ENCODE peak calls at places on chromosomes 6 and 20, in five cellular contexts. E is left ventricle myocardium inferior, O is tibial nerve, B is tibial artery, M is fibroblast of lung. C is an unnamed sample.

GRCh38 chr20:50692553-50692933 is 1.2 kb upstream of the RIPOR3 start:
- DNase-seq in E (no peak), O (no peak), B (no peak), M (no peak), C (no peak)

GRCh38 chr20:39004508-39004907 is 42.4 kb downstream of the DHX35 start:
- DNase-seq in E (no peak), O (no peak), B (no peak), M (no peak), C (no peak)

GRCh38 chr6:118783931-118784528 is 109.9 kb upstream of the ASF1A start:
- DNase-seq in E (no peak), O (no peak), B (no peak), M (no peak), C (no peak)

GRCh38 chr20:60600036-60600435 is 641.8 kb downstream of the CDH26 start:
- DNase-seq in E (no peak), O (no peak), B (no peak), M (no peak), C (no peak)

GRCh38 chr6:156832166-156832743 is 55.1 kb downstream of the ARID1B start:
- DNase-seq in E (peak; percentile 52), O (peak; percentile 47), B (no peak), M (peak; percentile 74), C (peak; percentile 49)

GRCh38 chr6:153449279-153449678 is 318.2 kb upstream of the RGS17 start:
- DNase-seq in E (no peak), O (no peak), B (no peak), M (no peak), C (no peak)

GRCh38 chr20:57783196-57783595 is 73.4 kb upstream of the PMEPA1 start:
- DNase-seq in E (no peak), O (no peak), B (no peak), M (no peak), C (no peak)

GRCh38 chr6:124993327-124993726 is 31.1 kb downstream of the RNF217 start:
- DNase-seq in E (no peak), O (no peak), B (no peak), M (no peak), C (no peak)

GRCh38 chr20:41048475-41049242 is 20.0 kb downstream of the TOP1 start:
- DNase-seq in E (no peak), O (no peak), B (no peak), M (no peak), C (no peak)

GRCh38 chr6:142387997-142388815 is 86.4 kb downstream of the ADGRG6 start:
- DNase-seq in E (no peak), O (no peak), B (no peak), M (peak; percentile 49), C (no peak)

GRCh38 chr6:55886185-55886836 is 10.9 kb upstream of the BMP5 start:
- DNase-seq in E (no peak), O (no peak), B (no peak), M (peak; percentile 7), C (no peak)

GRCh38 chr6:81734081-81734480 is 18.4 kb downstream of the TENT5A start:
- DNase-seq in E (no peak), O (no peak), B (no peak), M (no peak), C (no peak)

GRCh38 chr6:170480045-170480714 is 72.9 kb downstream of the PSMB1 start:
- DNase-seq in E (peak; percentile 29), O (no peak), B (no peak), M (no peak), C (no peak)

GRCh38 chr6:81476881-81477280 is 275.6 kb downstream of the TENT5A start:
- DNase-seq in E (no peak), O (no peak), B (no peak), M (peak; percentile 55), C (peak; percentile 61)

GRCh38 chr6:122628714-122629113 is 18.5 kb downstream of the PKIB start:
- DNase-seq in E (no peak), O (no peak), B (no peak), M (no peak), C (no peak)

GRCh38 chr6:152571863-152572394 is 65.2 kb downstream of the SYNE1 start:
- DNase-seq in E (no peak), O (no peak), B (no peak), M (no peak), C (no peak)

GRCh38 chr6:25050356-25050755 is 114.6 kb upstream of the RIPOR2 start:
- DNase-seq in E (no peak), O (no peak), B (no peak), M (peak; percentile 91), C (no peak)

GRCh38 chr6:2914318-2914660 is 11.2 kb upstream of the SERPINB9 start:
- DNase-seq in E (no peak), O (no peak), B (no peak), M (no peak), C (no peak)

DNA sequence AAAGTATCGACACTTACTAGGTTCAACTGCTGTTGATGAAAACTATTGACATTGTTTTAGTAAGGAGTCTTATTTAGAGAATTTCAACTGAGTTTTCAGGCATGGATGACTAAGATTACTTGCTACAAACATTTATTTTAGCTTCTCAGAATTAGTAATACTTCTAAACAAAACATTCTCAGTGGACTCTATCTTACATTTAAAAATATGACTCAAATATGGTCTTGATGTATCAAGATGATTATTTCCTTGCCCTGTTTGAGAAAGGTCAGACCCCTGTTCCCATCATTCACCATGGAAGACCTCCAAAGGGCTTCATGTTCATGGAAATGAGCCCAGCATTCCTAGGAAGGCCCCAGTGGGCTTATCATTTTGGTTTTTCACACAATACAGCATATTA is 24.5 kb upstream of the TRPC4AP start:
- DNase-seq in E (no peak), O (no peak), B (no peak), M (peak; percentile 39), C (no peak)
- H3K36me3 ChIP-seq in E (peaks cover 71% of the 10 kb centered on the region), O (peaks cover 11% of the 10 kb centered on the region), B (peaks cover 39% of the 10 kb centered on the region), M (peaks cover 6% of the 10 kb centered on the region), C (peaks cover 50% of the 10 kb centered on the region)

GRCh38 chr6:157985378-157986155 is 3.9 kb downstream of the SYNJ2 start:
- DNase-seq in E (no peak), O (no peak), B (no peak), M (no peak), C (no peak)
- H3K4me3 ChIP-seq in E (no peak overlapping the region), O (no peak overlapping the region), B (no peak overlapping the region), M (peak overlapping the region; percentile 14), C (peak overlapping the region; percentile 23)

GRCh38 chr6:109984410-109984809 is 6.3 kb downstream of the GPR6 start:
- DNase-seq in E (no peak), O (no peak), B (no peak), M (no peak), C (no peak)

GRCh38 chr6:109978174-109979032 is at the start of gene GPR6:
- DNase-seq in E (peak; percentile 51), O (peak; percentile 13), B (no peak), M (peak; percentile 52), C (peak; percentile 34)

GRCh38 chr6:109977791-109978173 is 329 bp upstream of the GPR6 start:
- DNase-seq in E (no peak), O (no peak), B (no peak), M (no peak), C (no peak)

DNA sequence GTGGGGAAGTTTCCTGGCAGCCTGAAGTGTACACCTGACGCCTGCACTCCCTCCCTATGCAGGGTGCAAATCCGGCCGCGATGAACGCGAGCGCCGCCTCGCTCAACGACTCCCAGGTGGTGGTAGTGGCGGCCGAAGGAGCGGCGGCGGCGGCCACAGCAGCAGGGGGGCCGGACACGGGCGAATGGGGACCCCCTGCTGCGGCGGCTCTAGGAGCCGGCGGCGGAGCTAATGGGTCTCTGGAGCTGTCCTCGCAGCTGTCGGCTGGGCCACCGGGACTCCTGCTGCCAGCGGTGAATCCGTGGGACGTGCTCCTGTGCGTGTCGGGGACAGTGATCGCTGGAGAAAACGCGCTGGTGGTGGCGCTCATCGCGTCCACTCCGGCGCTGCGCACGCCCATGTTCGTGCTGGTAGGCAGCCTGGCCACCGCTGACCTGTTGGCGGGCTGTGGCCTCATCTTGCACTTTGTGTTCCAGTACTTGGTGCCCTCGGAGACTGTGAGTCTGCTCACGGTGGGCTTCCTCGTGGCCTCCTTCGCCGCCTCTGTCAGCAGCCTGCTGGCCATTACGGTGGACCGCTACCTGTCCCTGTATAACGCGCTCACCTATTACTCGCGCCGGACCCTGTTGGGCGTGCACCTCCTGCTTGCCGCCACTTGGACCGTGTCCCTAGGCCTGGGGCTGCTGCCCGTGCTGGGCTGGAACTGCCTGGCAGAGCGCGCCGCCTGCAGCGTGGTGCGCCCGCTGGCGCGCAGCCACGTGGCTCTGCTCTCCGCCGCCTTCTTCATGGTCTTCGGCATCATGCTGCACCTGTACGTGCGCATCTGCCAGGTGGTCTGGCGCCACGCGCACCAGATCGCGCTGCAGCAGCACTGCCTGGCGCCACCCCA is 1.2 kb downstream of the GPR6 start:
- DNase-seq in E (no peak), O (no peak), B (no peak), M (no peak), C (no peak)
- H3K27me3 ChIP-seq in E (peaks cover 93% of the 10 kb centered on the region), O (no peaks in the 10 kb centered on the region), B (peaks cover 40% of the 10 kb centered on the region), M (peaks cover 3% of the 10 kb centered on the region), C (peaks cover 18% of the 10 kb centered on the region)

GRCh38 chr6:30600576-30600975 is 16.5 kb downstream of the PPP1R10 start:
- DNase-seq in E (peak; percentile 32), O (no peak), B (no peak), M (no peak), C (no peak)

GRCh38 chr6:30601436-30601814 is 15.6 kb downstream of the PPP1R10 start:
- DNase-seq in E (no peak), O (no peak), B (no peak), M (no peak), C (no peak)

GRCh38 chr6:30599625-30600324 is 17.3 kb downstream of the PPP1R10 start:
- DNase-seq in E (no peak), O (no peak), B (no peak), M (no peak), C (no peak)

GRCh38 chr6:30601815-30602641 is 15.0 kb downstream of the PPP1R10 start:
- DNase-seq in E (no peak), O (no peak), B (no peak), M (no peak), C (no peak)

GRCh38 chr6:30598912-30599624 is 18.0 kb downstream of the PPP1R10 start:
- DNase-seq in E (no peak), O (no peak), B (no peak), M (no peak), C (no peak)
- H3K36me3 ChIP-seq in E (peaks cover 50% of the 10 kb centered on the region), O (peaks cover 28% of the 10 kb centered on the region), B (peaks cover 38% of the 10 kb centered on the region), M (peaks cover 29% of the 10 kb centered on the region), C (peaks cover 35% of the 10 kb centered on the region)

GRCh38 chr6:320351-321157 is 28.3 kb downstream of the DUSP22 start:
- DNase-seq in E (no peak), O (no peak), B (no peak), M (no peak), C (no peak)
- H3K4me3 ChIP-seq in E (no peak overlapping the region), O (no peak overlapping the region), B (no peak overlapping the region), M (no peak overlapping the region), C (no peak overlapping the region)

GRCh38 chr6:50819527-50819905 is 845 bp downstream of the TFAP2B start:
- DNase-seq in E (no peak), O (no peak), B (no peak), M (no peak), C (peak; percentile 30)
- H3K27me3 ChIP-seq in E (peaks cover 100% of the 10 kb centered on the region), O (peaks cover 4% of the 10 kb centered on the region), B (peaks cover 97% of the 10 kb centered on the region), M (peaks cover 31% of the 10 kb centered on the region), C (peaks cover 25% of the 10 kb centered on the region)

C was measured in MG63.